ENCODE peak calls at places on chromosomes 1 and 21, in seven cellular contexts. T is neuronal stem cell, I is mesendoderm, A is mesenchymal stem cell, Q is trophoblast cell, J is IMR-90, O is H1. D is an unnamed sample.

GRCh38 chr21:46399129-46399528 is 59.6 kb upstream of the DIP2A start:
- DNase-seq in Q (no peak), J (no peak), I (no peak), A (no peak), O (no peak), T (no peak), D (no peak)

GRCh38 chr1:53123462-53124129 is 18.8 kb downstream of the SLC1A7 start:
- DNase-seq in A (no peak), I (no peak), O (no peak), J (peak), T (no peak), Q (peak), D (no peak)

GRCh38 chr21:24110846-24111245 is 1496.4 kb downstream of the MRPL39 start:
- DNase-seq in I (no peak), T (no peak), A (no peak), J (peak), O (no peak), Q (no peak), D (no peak)

GRCh38 chr1:110298991-110299390 is 40.2 kb upstream of the RBM15 start:
- DNase-seq in O (no peak), T (no peak), Q (no peak), I (no peak), J (peak), A (no peak), D (no peak)

GRCh38 chr1:179178135-179178630 is 51.3 kb downstream of the ABL2 start:
- DNase-seq in J (peak), T (no peak), O (no peak), I (no peak), A (no peak), Q (no peak), D (no peak)

GRCh38 chr1:60149254-60149653 is 75.7 kb upstream of the C1orf87 start:
- DNase-seq in Q (no peak), O (no peak), A (no peak), T (no peak), J (no peak), I (no peak), D (no peak)

GRCh38 chr1:86976664-86977063 is 62.2 kb downstream of the HS2ST1 start:
- DNase-seq in O (no peak), I (no peak), J (no peak), A (no peak), T (no peak), Q (no peak), D (no peak)

GRCh38 chr1:52702886-52703787 is 5.0 kb upstream of the COA7 start:
- DNase-seq in A (peak), J (peak), O (peak), T (peak), Q (peak), I (peak), D (peak)

GRCh38 chr1:72936942-72937341 is 654.6 kb upstream of the NEGR1 start:
- DNase-seq in J (no peak), T (no peak), A (no peak), I (no peak), Q (no peak), O (no peak), D (no peak)

GRCh38 chr1:3940081-3940755 is 40.1 kb upstream of the C1orf174 start:
- DNase-seq in J (no peak), A (no peak), O (no peak), Q (no peak), I (no peak), T (no peak), D (no peak)

GRCh38 chr1:202090994-202091393 is 31.7 kb upstream of the GPR37L1 start:
- DNase-seq in I (peak), A (no peak), T (no peak), O (no peak), Q (no peak), J (no peak), D (no peak)

GRCh38 chr1:4825841-4826450 is 171.5 kb downstream of the AJAP1 start:
- DNase-seq in A (no peak), J (no peak), Q (peak), O (no peak), I (peak), T (peak), D (peak)

GRCh38 chr21:41142051-41142795 is 25.7 kb upstream of the BACE2 start:
- DNase-seq in Q (peak), J (peak), A (no peak), I (peak), T (no peak), O (no peak), D (peak)

GRCh38 chr1:85479491-85479890 is 14.5 kb upstream of the DDAH1 start:
- DNase-seq in A (no peak), I (no peak), Q (no peak), J (no peak), O (no peak), T (no peak), D (no peak)

GRCh38 chr1:75855010-75855409 is 58.3 kb downstream of the MSH4 start:
- DNase-seq in Q (peak), T (no peak), O (no peak), J (peak), I (no peak), A (peak), D (no peak)

GRCh38 chr1:168618351-168618750 is 41.9 kb downstream of the XCL1 start:
- DNase-seq in O (no peak), A (no peak), Q (no peak), T (no peak), J (no peak), I (no peak), D (no peak)

GRCh38 chr21:34986561-34987533 is 62.3 kb downstream of the RUNX1 start:
- DNase-seq in J (peak), O (no peak), I (peak), Q (no peak), T (peak), A (peak), D (peak)

GRCh38 chr21:31873696-31874599 is 1.1 kb downstream of the HUNK start:
- DNase-seq in J (peak), T (peak), Q (peak), O (peak), A (peak), I (peak), D (peak)

GRCh38 chr1:159012495-159012894 is 2.8 kb downstream of the IFI16 start:
- DNase-seq in I (no peak), J (peak), O (no peak), Q (peak), T (no peak), A (peak), D (no peak)

GRCh38 chr1:206717237-206717989 is 32.7 kb downstream of the MAPKAPK2 start:
- DNase-seq in I (no peak), A (peak), O (no peak), J (no peak), Q (no peak), T (no peak), D (no peak)

GRCh38 chr1:183293243-183293642 is 107.2 kb downstream of the LAMC2 start:
- DNase-seq in J (no peak), A (no peak), O (no peak), Q (no peak), T (no peak), I (no peak), D (no peak)

GRCh38 chr1:65467536-65467935 is 47.1 kb downstream of the LEPR start:
- DNase-seq in J (peak), A (peak), O (peak), Q (no peak), T (peak), I (peak), D (peak)

GRCh38 chr1:62110198-62110817 is 84.3 kb upstream of the L1TD1 start:
- DNase-seq in I (no peak), A (no peak), O (no peak), T (no peak), Q (no peak), J (no peak), D (no peak)

GRCh38 chr21:44800971-44801467 is 601 bp downstream of the UBE2G2 start:
- DNase-seq in I (peak), Q (peak), A (peak), T (no peak), O (no peak), J (peak), D (no peak)

GRCh38 chr1:207824691-207825090 is 72.8 kb downstream of the CD46 start:
- DNase-seq in J (no peak), O (no peak), Q (no peak), T (no peak), I (no peak), A (peak), D (no peak)

GRCh38 chr1:10522324-10522860 is 47.6 kb downstream of the PEX14 start:
- DNase-seq in Q (no peak), T (no peak), A (no peak), I (no peak), J (no peak), O (no peak), D (no peak)

GRCh38 chr1:27439150-27439549 is 46.7 kb downstream of the GPR3 start:
- DNase-seq in I (no peak), O (no peak), Q (no peak), J (no peak), T (no peak), A (no peak), D (no peak)

GRCh38 chr1:4485398-4485797 is 169.0 kb upstream of the AJAP1 start:
- DNase-seq in I (peak), J (no peak), O (no peak), T (no peak), A (no peak), Q (no peak), D (peak)

GRCh38 chr1:246302251-246302625 is 204.8 kb downstream of the SMYD3 start:
- DNase-seq in T (no peak), I (no peak), Q (peak), J (peak), A (no peak), O (no peak), D (no peak)

GRCh38 chr1:220326578-220326977 is 54.3 kb upstream of the RAB3GAP2 start:
- DNase-seq in I (no peak), O (no peak), T (no peak), Q (peak), A (peak), J (peak), D (peak)

GRCh38 chr1:7360526-7360925 is 410.6 kb upstream of the VAMP3 start:
- DNase-seq in A (no peak), Q (no peak), T (no peak), J (no peak), O (no peak), I (no peak), D (no peak)

GRCh38 chr1:189220750-189221149 is 1256.9 kb downstream of the BRINP3 start:
- DNase-seq in A (no peak), O (no peak), J (no peak), T (no peak), Q (no peak), I (no peak), D (no peak)

GRCh38 chr1:29551123-29551522 is 314.8 kb downstream of the PTPRU start:
- DNase-seq in I (no peak), J (no peak), O (no peak), T (no peak), Q (no peak), A (no peak), D (no peak)

GRCh38 chr21:14678987-14679574 is 133.0 kb upstream of the SAMSN1 start:
- DNase-seq in J (no peak), O (no peak), T (no peak), Q (no peak), I (no peak), A (no peak), D (no peak)

GRCh38 chr1:230423261-230423660 is 2.9 kb downstream of the PGBD5 start:
- DNase-seq in A (no peak), Q (no peak), I (no peak), O (no peak), J (no peak), T (no peak), D (no peak)

GRCh38 chr1:51768971-51769601 is 109.4 kb downstream of the NRDC start:
- DNase-seq in Q (peak), O (no peak), J (peak), I (peak), A (peak), T (peak), D (no peak)

GRCh38 chr1:163774390-163774789 is 452.6 kb downstream of the NUF2 start:
- DNase-seq in J (no peak), O (no peak), T (no peak), Q (no peak), I (no peak), A (no peak), D (no peak)

GRCh38 chr1:168360622-168361021 is 79.9 kb downstream of the TBX19 start:
- DNase-seq in T (no peak), A (no peak), J (no peak), Q (peak), I (peak), O (no peak), D (no peak)

GRCh38 chr21:45306832-45307571 is 19.3 kb upstream of the POFUT2 start:
- DNase-seq in Q (no peak), T (no peak), A (peak), I (no peak), O (no peak), J (peak), D (no peak)

GRCh38 chr1:99490031-99490430 is 155.9 kb upstream of the PALMD start:
- DNase-seq in I (no peak), T (no peak), J (no peak), O (no peak), Q (no peak), A (no peak), D (no peak)

GRCh38 chr1:226634611-226635246 is 86.2 kb downstream of the STUM start:
- DNase-seq in I (no peak), O (no peak), J (no peak), Q (no peak), T (no peak), A (no peak), D (no peak)

GRCh38 chr1:226634156-226634588 is 85.6 kb downstream of the STUM start:
- DNase-seq in I (peak), O (peak), A (peak), Q (peak), T (peak), J (peak), D (peak)

GRCh38 chr1:226636847-226637096 is 88.2 kb downstream of the STUM start:
- DNase-seq in I (no peak), T (no peak), J (no peak), O (no peak), A (no peak), Q (no peak), D (no peak)

GRCh38 chr1:226637147-226637935 is 88.8 kb downstream of the STUM start:
- DNase-seq in I (peak), O (no peak), Q (peak), T (no peak), A (no peak), J (no peak), D (no peak)

GRCh38 chr1:226635456-226635941 is 86.9 kb downstream of the STUM start:
- DNase-seq in Q (no peak), I (no peak), J (no peak), A (no peak), O (no peak), T (no peak), D (no peak)
- H3K4me2 ChIP-seq in Q (no peak), I (no peak), J (no peak), A (no peak), O (no peak), T (no peak), D (no peak)

DNA sequence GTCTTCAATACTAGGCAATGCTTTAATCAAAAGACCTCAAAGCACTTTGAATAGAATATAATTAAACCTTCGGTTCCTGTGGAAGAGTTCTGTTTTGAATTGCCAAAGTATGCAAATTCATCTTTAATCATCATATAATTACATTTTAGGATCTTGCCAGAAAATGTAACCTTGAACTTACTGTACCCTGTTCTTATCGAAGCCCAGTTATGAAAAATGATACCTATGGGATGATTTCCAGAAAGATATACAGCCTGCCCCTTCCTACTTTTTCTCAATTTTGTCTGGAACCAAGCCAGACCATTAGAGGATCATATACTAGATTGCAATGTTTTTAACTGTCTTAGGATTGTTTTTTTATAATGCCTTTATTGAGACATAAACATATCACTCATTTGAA is 34.0 kb upstream of the ZNF281 start:
- DNase-seq in O (no peak), I (no peak), A (no peak), T (no peak), Q (no peak), J (no peak), D (no peak)
- H3K4ac ChIP-seq in O (no peak), I (no peak), A (no peak), T (no peak), Q (no peak), J (no peak), D (no peak)

DNA sequence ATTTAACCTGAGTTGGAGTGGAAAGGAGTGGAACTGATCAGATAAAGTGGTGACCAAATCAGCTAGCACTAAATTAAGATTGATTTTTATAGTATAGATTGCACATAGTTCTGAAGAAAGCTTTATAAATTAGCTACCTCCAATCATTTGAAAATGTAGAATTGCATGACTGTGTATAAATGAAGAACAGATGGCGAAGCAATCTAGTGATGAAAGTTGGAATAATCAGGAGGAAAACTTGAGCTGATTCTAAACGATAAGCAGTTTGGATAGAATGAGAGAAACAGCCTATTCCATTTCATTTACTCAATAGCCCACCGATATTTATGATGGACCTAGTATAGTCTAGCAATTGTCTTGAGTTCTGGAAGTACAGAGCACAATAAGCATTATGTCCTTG is 661.5 kb downstream of the PLA2G4A start:
- DNase-seq in Q (no peak), I (no peak), O (no peak), A (no peak), J (no peak), T (no peak), D (no peak)
- H3K4me2 ChIP-seq in Q (no peak), I (no peak), O (no peak), A (no peak), J (no peak), T (no peak), D (no peak)

GRCh38 chr1:40029608-40030007 is 10.9 kb upstream of the CAP1 start:
- DNase-seq in J (no peak), T (no peak), A (no peak), O (no peak), Q (no peak), I (no peak), D (no peak)

GRCh38 chr1:40023379-40023944 is 17.1 kb upstream of the CAP1 start:
- DNase-seq in I (no peak), J (no peak), A (no peak), O (no peak), T (no peak), Q (no peak), D (no peak)

GRCh38 chr1:40024671-40025070 is 15.9 kb upstream of the CAP1 start:
- DNase-seq in A (no peak), T (no peak), O (no peak), J (no peak), Q (no peak), I (no peak), D (no peak)

GRCh38 chr1:40030528-40031135 is 9.9 kb upstream of the CAP1 start:
- DNase-seq in J (peak), T (no peak), I (no peak), Q (no peak), O (no peak), A (no peak), D (no peak)

DNA sequence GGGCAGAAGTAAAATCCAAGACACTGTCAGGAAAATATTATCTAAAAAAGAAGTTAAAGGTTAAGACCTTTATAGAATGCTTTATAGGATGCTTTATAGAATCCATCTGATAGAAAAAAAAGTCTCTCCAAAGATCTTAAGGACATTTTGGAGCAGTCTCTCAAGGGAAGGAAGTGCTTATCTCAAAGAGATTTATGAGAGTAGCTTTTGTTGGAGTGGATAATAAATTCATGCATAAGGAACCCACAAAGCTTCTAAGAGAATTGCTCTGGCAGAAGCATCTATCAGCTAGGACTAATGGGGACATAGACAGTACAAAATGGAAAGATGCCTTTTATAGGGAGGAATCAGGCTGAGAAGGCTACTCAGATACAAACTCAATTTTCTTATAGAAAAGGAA is 12.9 kb upstream of the CAP1 start:
- DNase-seq in A (no peak), J (no peak), I (no peak), T (no peak), Q (no peak), O (no peak), D (no peak)
- H3K4ac ChIP-seq in A (no peak), J (no peak), I (no peak), T (no peak), Q (no peak), O (no peak), D (no peak)

GRCh38 chr1:59061876-59062275 is 235.0 kb upstream of the FGGY start:
- DNase-seq in I (peak), Q (peak), A (peak), J (peak), O (no peak), T (no peak), D (no peak)
- H3K4me2 ChIP-seq in I (no peak), Q (no peak), A (no peak), J (peak), O (no peak), T (no peak), D (no peak)

D was measured in H9.